ENCODE peak calls at places on chromosomes 13 and 19, in nine cellular contexts. S is stomach; M is pons; H is stimulated activated CD4-positive, alpha-beta T cell treated with anti-CD3 and anti-CD28 coated beads, Interleukin-4, amount 100 ng/mL, for 1 hour; W is EL; O is neural progenitor cell; I is cardiac muscle cell; T is AG20443; Y is NCI-H774. P is an unnamed sample.

GRCh38 chr19:45322311-45322710 is 364 bp downstream of the CKM start:
- DNase-seq in O (peak), M (no peak), T (no peak), I (no peak), Y (no peak), H (no peak), W (no peak), S (no peak), P (no peak)

GRCh38 chr19:39083599-39083982 is 577 bp upstream of the ACP7 start:
- DNase-seq in W (no peak), Y (no peak), M (no peak), I (no peak), T (no peak), O (no peak), H (no peak), S (no peak), P (no peak)

GRCh38 chr13:110379358-110379757 is 72.3 kb downstream of the COL4A2 start:
- DNase-seq in S (no peak), I (no peak), T (no peak), W (no peak), O (no peak), H (no peak), Y (no peak), M (no peak), P (no peak)

GRCh38 chr19:55632463-55632834 is 8.1 kb upstream of the ZNF784 start:
- DNase-seq in M (peak), T (peak), I (peak), Y (peak), H (peak), S (peak), W (peak), O (peak), P (peak)

GRCh38 chr13:44276061-44276460 is 97.6 kb upstream of the SERP2 start:
- DNase-seq in Y (no peak), S (no peak), O (no peak), H (no peak), W (no peak), M (no peak), I (no peak), T (no peak), P (no peak)

GRCh38 chr13:82898625-82899024 is 983.6 kb downstream of the SLITRK1 start:
- DNase-seq in O (no peak), H (no peak), W (no peak), I (no peak), M (no peak), S (no peak), Y (no peak), T (no peak), P (no peak)

GRCh38 chr13:111304041-111304544 is 16.3 kb upstream of the TEX29 start:
- DNase-seq in O (no peak), Y (no peak), I (no peak), H (no peak), S (no peak), T (no peak), M (no peak), W (no peak), P (no peak)

GRCh38 chr19:38043649-38044144 is 136.7 kb downstream of the SIPA1L3 start:
- DNase-seq in M (no peak), I (no peak), W (no peak), O (no peak), Y (peak), S (no peak), T (no peak), H (no peak), P (no peak)

GRCh38 chr19:18520848-18521691 is 800 bp downstream of the ELL start:
- DNase-seq in O (peak), Y (no peak), S (peak), H (peak), W (no peak), M (no peak), T (no peak), I (peak), P (no peak)

GRCh38 chr19:29519931-29520330 is 5.9 kb upstream of the VSTM2B start:
- DNase-seq in O (no peak), I (no peak), Y (no peak), S (no peak), H (no peak), W (no peak), T (no peak), M (no peak), P (no peak)